ENCODE peak calls at places on chromosomes 6 and 20, in ten cellular contexts. One of them, this sample, is unnamed.

GRCh38 chr6:88166493-88166900 is 350 bp upstream of the CNR1 start:
- DNase-seq in body of pancreas: no peak
- DNase-seq in NB4: no peak
- DNase-seq in A549: no peak
- DNase-seq in IMR-90: no peak
- DNase-seq in Peyer's patch: peak; percentile 62
- DNase-seq in stomach: no peak
- DNase-seq in HepG2: no peak
- DNase-seq in esophagus muscularis mucosa: no peak
- DNase-seq in heart left ventricle: no peak
- DNase-seq in this sample: no peak

GRCh38 chr6:12065321-12066140 is 53.4 kb downstream of the HIVEP1 start:
- DNase-seq in body of pancreas: no peak
- DNase-seq in NB4: no peak
- DNase-seq in A549: no peak
- DNase-seq in IMR-90: no peak
- DNase-seq in Peyer's patch: no peak
- DNase-seq in stomach: no peak
- DNase-seq in HepG2: no peak
- DNase-seq in esophagus muscularis mucosa: no peak
- DNase-seq in heart left ventricle: no peak
- DNase-seq in this sample: no peak

GRCh38 chr6:3887150-3887700 is 38.1 kb downstream of the FAM50B start:
- DNase-seq in body of pancreas: no peak
- DNase-seq in NB4: peak; percentile 35
- DNase-seq in A549: peak; percentile 23
- DNase-seq in IMR-90: peak; percentile 54
- DNase-seq in Peyer's patch: peak; percentile 51
- DNase-seq in stomach: no peak
- DNase-seq in HepG2: peak; percentile 57
- DNase-seq in esophagus muscularis mucosa: no peak
- DNase-seq in heart left ventricle: no peak
- DNase-seq in this sample: no peak

GRCh38 chr6:998551-998950 is 305.6 kb upstream of the EXOC2 start:
- DNase-seq in body of pancreas: no peak
- DNase-seq in NB4: no peak
- DNase-seq in A549: no peak
- DNase-seq in IMR-90: no peak
- DNase-seq in Peyer's patch: no peak
- DNase-seq in stomach: no peak
- DNase-seq in HepG2: no peak
- DNase-seq in esophagus muscularis mucosa: no peak
- DNase-seq in heart left ventricle: no peak
- DNase-seq in this sample: no peak

GRCh38 chr20:47699804-47700203 is 85.5 kb downstream of the SULF2 start:
- DNase-seq in body of pancreas: no peak
- DNase-seq in NB4: no peak
- DNase-seq in A549: no peak
- DNase-seq in IMR-90: no peak
- DNase-seq in Peyer's patch: no peak
- DNase-seq in stomach: no peak
- DNase-seq in HepG2: no peak
- DNase-seq in esophagus muscularis mucosa: no peak
- DNase-seq in heart left ventricle: no peak
- DNase-seq in this sample: no peak

GRCh38 chr6:168968228-168968627 is 285.4 kb downstream of the THBS2 start:
- DNase-seq in body of pancreas: peak; percentile 33
- DNase-seq in NB4: peak; percentile 25
- DNase-seq in A549: no peak
- DNase-seq in IMR-90: peak; percentile 53
- DNase-seq in Peyer's patch: peak; percentile 72
- DNase-seq in stomach: no peak
- DNase-seq in HepG2: peak; percentile 44
- DNase-seq in esophagus muscularis mucosa: no peak
- DNase-seq in heart left ventricle: no peak
- DNase-seq in this sample: peak; percentile 49

GRCh38 chr6:135938588-135939215 is 87.2 kb downstream of the PDE7B start:
- DNase-seq in body of pancreas: peak; percentile 13
- DNase-seq in NB4: peak; percentile 34
- DNase-seq in A549: peak; percentile 17
- DNase-seq in IMR-90: peak; percentile 43
- DNase-seq in Peyer's patch: no peak
- DNase-seq in stomach: no peak
- DNase-seq in HepG2: peak; percentile 8
- DNase-seq in esophagus muscularis mucosa: no peak
- DNase-seq in heart left ventricle: peak; percentile 24
- DNase-seq in this sample: peak; percentile 36

GRCh38 chr20:19211661-19212523 is 550 bp upstream of the SLC24A3 start:
- DNase-seq in body of pancreas: peak; percentile 32
- DNase-seq in NB4: peak; percentile 64
- DNase-seq in A549: no peak
- DNase-seq in IMR-90: no peak
- DNase-seq in Peyer's patch: no peak
- DNase-seq in stomach: peak; percentile 39
- DNase-seq in HepG2: no peak
- DNase-seq in esophagus muscularis mucosa: no peak
- DNase-seq in heart left ventricle: no peak
- DNase-seq in this sample: no peak

GRCh38 chr20:58514321-58515239 is 619 bp downstream of the APCDD1L start:
- DNase-seq in body of pancreas: no peak
- DNase-seq in NB4: no peak
- DNase-seq in A549: no peak
- DNase-seq in IMR-90: peak; percentile 19
- DNase-seq in Peyer's patch: no peak
- DNase-seq in stomach: no peak
- DNase-seq in HepG2: no peak
- DNase-seq in esophagus muscularis mucosa: no peak
- DNase-seq in heart left ventricle: no peak
- DNase-seq in this sample: no peak

GRCh38 chr20:19962958-19963357 is 54.2 kb upstream of the NAA20 start:
- DNase-seq in body of pancreas: no peak
- DNase-seq in NB4: no peak
- DNase-seq in A549: no peak
- DNase-seq in IMR-90: no peak
- DNase-seq in Peyer's patch: no peak
- DNase-seq in stomach: no peak
- DNase-seq in HepG2: no peak
- DNase-seq in esophagus muscularis mucosa: no peak
- DNase-seq in heart left ventricle: no peak
- DNase-seq in this sample: no peak

GRCh38 chr20:53707341-53708102 is 113.9 kb upstream of the ZNF217 start:
- DNase-seq in body of pancreas: no peak
- DNase-seq in NB4: peak; percentile 63
- DNase-seq in A549: no peak
- DNase-seq in IMR-90: peak; percentile 66
- DNase-seq in Peyer's patch: no peak
- DNase-seq in stomach: no peak
- DNase-seq in HepG2: no peak
- DNase-seq in esophagus muscularis mucosa: no peak
- DNase-seq in heart left ventricle: no peak
- DNase-seq in this sample: no peak

GRCh38 chr6:168526841-168527281 is 85.9 kb downstream of the SMOC2 start:
- DNase-seq in body of pancreas: peak; percentile 79
- DNase-seq in NB4: no peak
- DNase-seq in A549: no peak
- DNase-seq in IMR-90: no peak
- DNase-seq in Peyer's patch: no peak
- DNase-seq in stomach: peak; percentile 74
- DNase-seq in HepG2: no peak
- DNase-seq in esophagus muscularis mucosa: no peak
- DNase-seq in heart left ventricle: no peak
- DNase-seq in this sample: no peak

GRCh38 chr6:7165002-7165735 is 57.4 kb downstream of the RREB1 start:
- DNase-seq in body of pancreas: peak; percentile 30
- DNase-seq in NB4: no peak
- DNase-seq in A549: no peak
- DNase-seq in IMR-90: peak; percentile 68
- DNase-seq in Peyer's patch: no peak
- DNase-seq in stomach: peak; percentile 63
- DNase-seq in HepG2: peak; percentile 94
- DNase-seq in esophagus muscularis mucosa: no peak
- DNase-seq in heart left ventricle: no peak
- DNase-seq in this sample: no peak
- TF ChIP-seq POLR2A in body of pancreas: no peak
- TF ChIP-seq POLR2A in NB4: no peak
- TF ChIP-seq POLR2A in A549: no peak
- TF ChIP-seq POLR2A in IMR-90: no peak
- TF ChIP-seq POLR2A in Peyer's patch: no peak
- TF ChIP-seq POLR2A in stomach: no peak
- TF ChIP-seq POLR2A in HepG2: no peak
- TF ChIP-seq POLR2A in esophagus muscularis mucosa: no peak
- TF ChIP-seq POLR2A in heart left ventricle: no peak
- TF ChIP-seq POLR2A in this sample: no peak

GRCh38 chr6:145887969-145888368 is 73.4 kb upstream of the FBXO30 start:
- DNase-seq in body of pancreas: no peak
- DNase-seq in NB4: peak; percentile 38
- DNase-seq in A549: peak; percentile 9
- DNase-seq in IMR-90: peak; percentile 42
- DNase-seq in Peyer's patch: no peak
- DNase-seq in stomach: no peak
- DNase-seq in HepG2: no peak
- DNase-seq in esophagus muscularis mucosa: no peak
- DNase-seq in heart left ventricle: no peak
- DNase-seq in this sample: no peak
- H3K4me3 ChIP-seq in body of pancreas: no peak overlapping the region
- H3K4me3 ChIP-seq in NB4: no peak overlapping the region
- H3K4me3 ChIP-seq in A549: no peak overlapping the region
- H3K4me3 ChIP-seq in IMR-90: no peak overlapping the region
- H3K4me3 ChIP-seq in Peyer's patch: no peak overlapping the region
- H3K4me3 ChIP-seq in stomach: no peak overlapping the region
- H3K4me3 ChIP-seq in HepG2: no peak overlapping the region
- H3K4me3 ChIP-seq in esophagus muscularis mucosa: no peak overlapping the region
- H3K4me3 ChIP-seq in heart left ventricle: no peak overlapping the region
- H3K4me3 ChIP-seq in this sample: no peak overlapping the region

GRCh38 chr6:31776961-31777666 is at the start of gene VWA7:
- DNase-seq in body of pancreas: peak; percentile 84
- DNase-seq in NB4: peak; percentile 96
- DNase-seq in A549: peak; percentile 87
- DNase-seq in IMR-90: peak; percentile 70
- DNase-seq in Peyer's patch: peak; percentile 90
- DNase-seq in stomach: peak; percentile 89
- DNase-seq in HepG2: peak; percentile 85
- DNase-seq in esophagus muscularis mucosa: no peak
- DNase-seq in heart left ventricle: peak; percentile 73
- DNase-seq in this sample: peak; percentile 89
- TF ChIP-seq POLR2A in body of pancreas: peak; percentile 62
- TF ChIP-seq POLR2A in NB4: no peak
- TF ChIP-seq POLR2A in A549: no peak
- TF ChIP-seq POLR2A in IMR-90: no peak
- TF ChIP-seq POLR2A in Peyer's patch: peak; percentile 68
- TF ChIP-seq POLR2A in stomach: no peak
- TF ChIP-seq POLR2A in HepG2: no peak
- TF ChIP-seq POLR2A in esophagus muscularis mucosa: no peak
- TF ChIP-seq POLR2A in heart left ventricle: no peak
- TF ChIP-seq POLR2A in this sample: peak; percentile 31

GRCh38 chr6:146857180-146857959 is 258.6 kb downstream of the ADGB start:
- DNase-seq in body of pancreas: peak; percentile 86
- DNase-seq in NB4: peak; percentile 88
- DNase-seq in A549: peak; percentile 73
- DNase-seq in IMR-90: peak; percentile 93
- DNase-seq in Peyer's patch: peak; percentile 89
- DNase-seq in stomach: peak; percentile 85
- DNase-seq in HepG2: peak; percentile 63
- DNase-seq in esophagus muscularis mucosa: peak; percentile 95
- DNase-seq in heart left ventricle: peak; percentile 81
- DNase-seq in this sample: peak; percentile 64
- H3K4me3 ChIP-seq in body of pancreas: no peak overlapping the region
- H3K4me3 ChIP-seq in NB4: peak overlapping the region; percentile 30
- H3K4me3 ChIP-seq in A549: peak overlapping the region; percentile 26
- H3K4me3 ChIP-seq in IMR-90: peak overlapping the region; percentile 27
- H3K4me3 ChIP-seq in Peyer's patch: peak overlapping the region; percentile 32
- H3K4me3 ChIP-seq in stomach: peak overlapping the region; percentile 30
- H3K4me3 ChIP-seq in HepG2: peak overlapping the region; percentile 42
- H3K4me3 ChIP-seq in esophagus muscularis mucosa: peak overlapping the region; percentile 53
- H3K4me3 ChIP-seq in heart left ventricle: peak overlapping the region; percentile 60
- H3K4me3 ChIP-seq in this sample: peak overlapping the region; percentile 41

GRCh38 chr6:27866370-27867050 is 45.7 kb downstream of the OR2B2 start:
- DNase-seq in body of pancreas: no peak
- DNase-seq in NB4: peak; percentile 92
- DNase-seq in A549: peak; percentile 23
- DNase-seq in IMR-90: peak; percentile 68
- DNase-seq in Peyer's patch: peak; percentile 52
- DNase-seq in stomach: no peak
- DNase-seq in HepG2: peak; percentile 32
- DNase-seq in esophagus muscularis mucosa: no peak
- DNase-seq in heart left ventricle: no peak
- DNase-seq in this sample: no peak

GRCh38 chr6:27865952-27866369 is 46.2 kb downstream of the OR2B2 start:
- DNase-seq in body of pancreas: no peak
- DNase-seq in NB4: peak; percentile 84
- DNase-seq in A549: peak; percentile 23
- DNase-seq in IMR-90: no peak
- DNase-seq in Peyer's patch: peak; percentile 55
- DNase-seq in stomach: no peak
- DNase-seq in HepG2: no peak
- DNase-seq in esophagus muscularis mucosa: no peak
- DNase-seq in heart left ventricle: no peak
- DNase-seq in this sample: no peak

GRCh38 chr6:27867941-27868705 is 44.1 kb downstream of the OR2B2 start:
- DNase-seq in body of pancreas: no peak
- DNase-seq in NB4: peak; percentile 61
- DNase-seq in A549: no peak
- DNase-seq in IMR-90: peak; percentile 8
- DNase-seq in Peyer's patch: no peak
- DNase-seq in stomach: no peak
- DNase-seq in HepG2: no peak
- DNase-seq in esophagus muscularis mucosa: no peak
- DNase-seq in heart left ventricle: no peak
- DNase-seq in this sample: no peak

GRCh38 chr6:27864906-27865883 is 47.0 kb downstream of the OR2B2 start:
- DNase-seq in body of pancreas: peak; percentile 62
- DNase-seq in NB4: peak; percentile 99
- DNase-seq in A549: peak; percentile 87
- DNase-seq in IMR-90: peak; percentile 99
- DNase-seq in Peyer's patch: peak; percentile 79
- DNase-seq in stomach: peak; percentile 61
- DNase-seq in HepG2: peak; percentile 73
- DNase-seq in esophagus muscularis mucosa: no peak
- DNase-seq in heart left ventricle: peak; percentile 65
- DNase-seq in this sample: peak; percentile 29

DNA sequence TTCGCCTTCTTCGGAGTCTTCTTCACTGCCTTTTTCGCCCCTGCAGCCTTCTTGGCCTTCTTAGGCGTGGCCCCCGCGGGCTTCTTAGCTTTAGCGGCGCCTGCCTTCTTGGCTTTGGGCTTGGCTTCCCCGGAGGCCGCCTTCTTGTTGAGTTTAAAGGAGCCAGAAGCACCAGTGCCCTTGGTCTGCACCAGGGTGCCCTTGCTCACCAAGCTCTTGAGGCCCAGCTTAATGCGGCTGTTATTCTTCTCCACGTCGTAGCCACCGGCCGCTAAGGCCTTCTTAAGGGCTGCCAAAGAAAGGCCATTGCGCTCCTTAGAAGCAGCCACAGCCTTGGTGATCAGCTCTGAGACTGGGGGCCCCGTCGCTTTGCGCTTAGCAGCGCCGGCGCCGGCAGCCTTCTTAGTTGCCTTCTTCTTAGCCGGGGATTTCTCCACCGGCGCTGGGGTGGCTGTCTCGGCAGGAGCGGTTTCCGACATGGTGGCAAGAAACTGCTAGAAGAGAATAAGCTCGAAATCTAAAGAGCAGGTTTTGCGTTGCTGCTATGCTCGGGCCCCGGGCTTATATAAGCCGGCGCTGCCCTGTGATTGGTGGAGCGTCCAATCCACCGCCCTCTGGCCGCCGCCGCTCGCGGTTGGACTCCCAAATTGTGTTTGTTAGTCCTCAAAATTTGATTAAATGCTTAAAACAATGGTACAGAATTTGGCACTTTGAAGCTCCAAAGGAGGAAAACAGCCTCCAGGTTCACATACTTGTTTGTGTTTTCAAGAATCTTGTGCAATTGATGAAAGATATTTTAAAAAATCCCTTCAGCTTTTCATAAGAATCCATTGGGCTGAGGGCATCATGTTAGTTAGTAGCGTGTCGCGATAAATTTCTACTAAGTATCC is 44.9 kb downstream of the OR2B2 start:
- DNase-seq in body of pancreas: peak; percentile 27
- DNase-seq in NB4: peak; percentile 97
- DNase-seq in A549: peak; percentile 61
- DNase-seq in IMR-90: peak; percentile 78
- DNase-seq in Peyer's patch: peak; percentile 89
- DNase-seq in stomach: peak; percentile 82
- DNase-seq in HepG2: peak; percentile 58
- DNase-seq in esophagus muscularis mucosa: no peak
- DNase-seq in heart left ventricle: peak; percentile 53
- DNase-seq in this sample: peak; percentile 27
- TF ChIP-seq POLR2A in body of pancreas: peak; percentile 76
- TF ChIP-seq POLR2A in NB4: peak; percentile 99
- TF ChIP-seq POLR2A in A549: peak; percentile 22
- TF ChIP-seq POLR2A in IMR-90: peak; percentile 93
- TF ChIP-seq POLR2A in Peyer's patch: peak; percentile 84
- TF ChIP-seq POLR2A in stomach: no peak
- TF ChIP-seq POLR2A in HepG2: peak; percentile 56
- TF ChIP-seq POLR2A in esophagus muscularis mucosa: no peak
- TF ChIP-seq POLR2A in heart left ventricle: no peak
- TF ChIP-seq POLR2A in this sample: no peak